ENCODE peak calls at places on chromosomes 5 and 9, in eight cellular contexts. Y, E, J, U, Q, W, G and M are unnamed samples.

GRCh38 chr5:15571618-15572017 is 71.6 kb downstream of the FBXL7 start:
- DNase-seq in Y (no peak), E (no peak), J (no peak), U (no peak), Q (no peak), W (no peak), G (no peak), M (no peak)

GRCh38 chr9:132669636-132670358 is at the start of gene DDX31:
- DNase-seq in Y (peak; percentile 85), E (peak; percentile 95), J (peak; percentile 94), U (peak; percentile 61), Q (peak; percentile 71), W (peak; percentile 83), G (peak; percentile 79), M (peak; percentile 54)

GRCh38 chr5:84287964-84288363 is 96.7 kb downstream of the EDIL3 start:
- DNase-seq in Y (no peak), E (no peak), J (no peak), U (peak; percentile 64), Q (no peak), W (no peak), G (peak; percentile 96), M (no peak)

GRCh38 chr9:128414461-128414860 is 6.2 kb upstream of the CERCAM start:
- DNase-seq in Y (no peak), E (no peak), J (no peak), U (no peak), Q (no peak), W (no peak), G (peak; percentile 35), M (no peak)

GRCh38 chr5:60257852-60258251 is 364.3 kb upstream of the PDE4D start:
- DNase-seq in Y (no peak), E (no peak), J (no peak), U (no peak), Q (no peak), W (no peak), G (no peak), M (no peak)

GRCh38 chr5:114360816-114361723 is 800 bp upstream of the KCNN2 start:
- DNase-seq in Y (peak; percentile 22), E (peak; percentile 69), J (no peak), U (peak; percentile 27), Q (peak; percentile 48), W (peak; percentile 40), G (no peak), M (no peak)

GRCh38 chr9:128558431-128559310 is 6.3 kb downstream of the SPTAN1 start:
- DNase-seq in Y (peak; percentile 86), E (peak; percentile 92), J (no peak), U (peak; percentile 41), Q (peak; percentile 34), W (peak; percentile 86), G (peak; percentile 93), M (peak; percentile 26)

GRCh38 chr5:42216904-42217303 is 206.3 kb upstream of the GHR start:
- DNase-seq in Y (no peak), E (no peak), J (no peak), U (no peak), Q (no peak), W (no peak), G (no peak), M (no peak)

GRCh38 chr5:7754997-7755596 is 95.8 kb downstream of the CFAP90 start:
- DNase-seq in Y (no peak), E (peak; percentile 63), J (no peak), U (no peak), Q (peak; percentile 31), W (no peak), G (peak; percentile 69), M (no peak)

GRCh38 chr5:11385901-11386293 is 518.3 kb downstream of the CTNND2 start:
- DNase-seq in Y (no peak), E (no peak), J (no peak), U (no peak), Q (peak; percentile 18), W (peak; percentile 47), G (no peak), M (no peak)